ENCODE peak calls at places on chromosomes 4 and X, in five cellular contexts. One of them, this sample, is unnamed.

GRCh38 chr4:53863731-53864130 is 200.7 kb downstream of the CHIC2 start:
- DNase-seq in PC-9: no peak
- DNase-seq in ureter: no peak
- DNase-seq in HT-29: no peak
- DNase-seq in naive thymus-derived CD4-positive, alpha-beta T cell: no peak
- DNase-seq in this sample: no peak

GRCh38 chrX:100085851-100086250 is 324.2 kb downstream of the PCDH19 start:
- DNase-seq in PC-9: no peak
- DNase-seq in ureter: no peak
- DNase-seq in HT-29: no peak
- DNase-seq in naive thymus-derived CD4-positive, alpha-beta T cell: no peak
- DNase-seq in this sample: no peak

GRCh38 chrX:2628751-2629315 is 62.3 kb upstream of the CD99 start:
- DNase-seq in PC-9: no peak
- DNase-seq in ureter: no peak
- DNase-seq in HT-29: peak; percentile 9
- DNase-seq in naive thymus-derived CD4-positive, alpha-beta T cell: no peak
- DNase-seq in this sample: no peak

GRCh38 chrX:153772608-153773217 is 8.1 kb upstream of the SRPK3 start:
- DNase-seq in PC-9: no peak
- DNase-seq in ureter: no peak
- DNase-seq in HT-29: no peak
- DNase-seq in naive thymus-derived CD4-positive, alpha-beta T cell: no peak
- DNase-seq in this sample: no peak

GRCh38 chrX:39689374-39690104 is 408.2 kb downstream of the BCOR start:
- DNase-seq in PC-9: no peak
- DNase-seq in ureter: no peak
- DNase-seq in HT-29: no peak
- DNase-seq in naive thymus-derived CD4-positive, alpha-beta T cell: no peak
- DNase-seq in this sample: peak; percentile 23

GRCh38 chr4:40402556-40402955 is 67.4 kb downstream of the CHRNA9 start:
- DNase-seq in PC-9: no peak
- DNase-seq in ureter: no peak
- DNase-seq in HT-29: no peak
- DNase-seq in naive thymus-derived CD4-positive, alpha-beta T cell: no peak
- DNase-seq in this sample: no peak

GRCh38 chrX:2748815-2749188 is 3.0 kb upstream of the XG start:
- DNase-seq in PC-9: no peak
- DNase-seq in ureter: no peak
- DNase-seq in HT-29: no peak
- DNase-seq in naive thymus-derived CD4-positive, alpha-beta T cell: no peak
- DNase-seq in this sample: no peak

GRCh38 chr4:5708171-5708828 is at the start of gene EVC2:
- DNase-seq in PC-9: peak; percentile 14
- DNase-seq in ureter: peak; percentile 61
- DNase-seq in HT-29: no peak
- DNase-seq in naive thymus-derived CD4-positive, alpha-beta T cell: no peak
- DNase-seq in this sample: peak; percentile 70

GRCh38 chr4:188821500-188821899 is 682.3 kb downstream of the TRIML1 start:
- DNase-seq in PC-9: no peak
- DNase-seq in ureter: no peak
- DNase-seq in HT-29: no peak
- DNase-seq in naive thymus-derived CD4-positive, alpha-beta T cell: no peak
- DNase-seq in this sample: no peak

GRCh38 chrX:120560405-120560841 is 339 bp downstream of the CUL4B start:
- DNase-seq in PC-9: no peak
- DNase-seq in ureter: no peak
- DNase-seq in HT-29: peak; percentile 51
- DNase-seq in naive thymus-derived CD4-positive, alpha-beta T cell: peak; percentile 28
- DNase-seq in this sample: peak; percentile 44

GRCh38 chr4:100593933-100594332 is 76.1 kb upstream of the EMCN start:
- DNase-seq in PC-9: no peak
- DNase-seq in ureter: no peak
- DNase-seq in HT-29: no peak
- DNase-seq in naive thymus-derived CD4-positive, alpha-beta T cell: no peak
- DNase-seq in this sample: no peak

GRCh38 chr4:67911128-67911527 is 27.3 kb upstream of the TMPRSS11D start:
- DNase-seq in PC-9: no peak
- DNase-seq in ureter: no peak
- DNase-seq in HT-29: no peak
- DNase-seq in naive thymus-derived CD4-positive, alpha-beta T cell: no peak
- DNase-seq in this sample: no peak

GRCh38 chr4:150237110-150237852 is 159.0 kb downstream of the DCLK2 start:
- DNase-seq in PC-9: no peak
- DNase-seq in ureter: no peak
- DNase-seq in HT-29: no peak
- DNase-seq in naive thymus-derived CD4-positive, alpha-beta T cell: no peak
- DNase-seq in this sample: peak; percentile 51

GRCh38 chr4:797066-797465 is 28.9 kb downstream of the CPLX1 start:
- DNase-seq in PC-9: no peak
- DNase-seq in ureter: no peak
- DNase-seq in HT-29: no peak
- DNase-seq in naive thymus-derived CD4-positive, alpha-beta T cell: no peak
- DNase-seq in this sample: no peak

GRCh38 chr4:74118600-74119351 is 19.8 kb upstream of the CXCL2 start:
- DNase-seq in PC-9: no peak
- DNase-seq in ureter: no peak
- DNase-seq in HT-29: no peak
- DNase-seq in naive thymus-derived CD4-positive, alpha-beta T cell: no peak
- DNase-seq in this sample: no peak

GRCh38 chrX:120660638-120661037 is 30.8 kb upstream of the C1GALT1C1 start:
- DNase-seq in PC-9: peak; percentile 40
- DNase-seq in ureter: no peak
- DNase-seq in HT-29: no peak
- DNase-seq in naive thymus-derived CD4-positive, alpha-beta T cell: no peak
- DNase-seq in this sample: no peak

GRCh38 chrX:48498374-48498809 is 10.4 kb upstream of the PORCN start:
- DNase-seq in PC-9: no peak
- DNase-seq in ureter: no peak
- DNase-seq in HT-29: no peak
- DNase-seq in naive thymus-derived CD4-positive, alpha-beta T cell: no peak
- DNase-seq in this sample: no peak

GRCh38 chr4:54959656-54960055 is 165.7 kb downstream of the KDR start:
- DNase-seq in PC-9: no peak
- DNase-seq in ureter: no peak
- DNase-seq in HT-29: no peak
- DNase-seq in naive thymus-derived CD4-positive, alpha-beta T cell: no peak
- DNase-seq in this sample: no peak

GRCh38 chr4:169005453-169006099 is 4.5 kb downstream of the CBR4 start:
- DNase-seq in PC-9: no peak
- DNase-seq in ureter: no peak
- DNase-seq in HT-29: peak; percentile 15
- DNase-seq in naive thymus-derived CD4-positive, alpha-beta T cell: no peak
- DNase-seq in this sample: peak; percentile 19

GRCh38 chr4:85149656-85150055 is 183.2 kb upstream of the WDFY3 start:
- DNase-seq in PC-9: no peak
- DNase-seq in ureter: no peak
- DNase-seq in HT-29: no peak
- DNase-seq in naive thymus-derived CD4-positive, alpha-beta T cell: no peak
- DNase-seq in this sample: no peak

GRCh38 chr4:13733817-13734216 is 106.3 kb upstream of the BOD1L1 start:
- DNase-seq in PC-9: no peak
- DNase-seq in ureter: no peak
- DNase-seq in HT-29: no peak
- DNase-seq in naive thymus-derived CD4-positive, alpha-beta T cell: no peak
- DNase-seq in this sample: no peak

GRCh38 chr4:99998062-99998880 is 48.2 kb upstream of the H2AZ1 start:
- DNase-seq in PC-9: no peak
- DNase-seq in ureter: no peak
- DNase-seq in HT-29: peak; percentile 43
- DNase-seq in naive thymus-derived CD4-positive, alpha-beta T cell: no peak
- DNase-seq in this sample: peak; percentile 50

GRCh38 chr4:123361195-123361861 is 35.3 kb upstream of the SPRY1 start:
- DNase-seq in PC-9: no peak
- DNase-seq in ureter: no peak
- DNase-seq in HT-29: peak; percentile 32
- DNase-seq in naive thymus-derived CD4-positive, alpha-beta T cell: no peak
- DNase-seq in this sample: peak; percentile 28

GRCh38 chr4:95450294-95450693 is 98.5 kb downstream of the UNC5C start:
- DNase-seq in PC-9: no peak
- DNase-seq in ureter: no peak
- DNase-seq in HT-29: no peak
- DNase-seq in naive thymus-derived CD4-positive, alpha-beta T cell: no peak
- DNase-seq in this sample: no peak

GRCh38 chrX:87900320-87900908 is 382.8 kb downstream of the KLHL4 start:
- DNase-seq in PC-9: no peak
- DNase-seq in ureter: no peak
- DNase-seq in HT-29: no peak
- DNase-seq in naive thymus-derived CD4-positive, alpha-beta T cell: no peak
- DNase-seq in this sample: no peak

GRCh38 chr4:57351716-57352115 is 241.5 kb upstream of the IGFBP7 start:
- DNase-seq in PC-9: no peak
- DNase-seq in ureter: no peak
- DNase-seq in HT-29: no peak
- DNase-seq in naive thymus-derived CD4-positive, alpha-beta T cell: no peak
- DNase-seq in this sample: no peak

GRCh38 chrX:69050051-69050785 is 115.0 kb downstream of the PJA1 start:
- DNase-seq in PC-9: no peak
- DNase-seq in ureter: peak; percentile 10
- DNase-seq in HT-29: no peak
- DNase-seq in naive thymus-derived CD4-positive, alpha-beta T cell: no peak
- DNase-seq in this sample: no peak

GRCh38 chr4:1720163-1720983 is 750 bp downstream of the TMEM129 start:
- DNase-seq in PC-9: no peak
- DNase-seq in ureter: peak; percentile 68
- DNase-seq in HT-29: no peak
- DNase-seq in naive thymus-derived CD4-positive, alpha-beta T cell: peak; percentile 63
- DNase-seq in this sample: peak; percentile 77

GRCh38 chr4:159048166-159048886 is 54.6 kb upstream of the RAPGEF2 start:
- DNase-seq in PC-9: peak; percentile 55
- DNase-seq in ureter: no peak
- DNase-seq in HT-29: peak; percentile 66
- DNase-seq in naive thymus-derived CD4-positive, alpha-beta T cell: no peak
- DNase-seq in this sample: peak; percentile 69

GRCh38 chr4:169059294-169060201 is 49.5 kb upstream of the CBR4 start:
- DNase-seq in PC-9: no peak
- DNase-seq in ureter: no peak
- DNase-seq in HT-29: no peak
- DNase-seq in naive thymus-derived CD4-positive, alpha-beta T cell: no peak
- DNase-seq in this sample: no peak

GRCh38 chrX:118694628-118695027 is 32.8 kb upstream of the IL13RA1 start:
- DNase-seq in PC-9: no peak
- DNase-seq in ureter: no peak
- DNase-seq in HT-29: no peak
- DNase-seq in naive thymus-derived CD4-positive, alpha-beta T cell: no peak
- DNase-seq in this sample: no peak

GRCh38 chr4:2443986-2444740 is 24.7 kb upstream of the RNF4 start:
- DNase-seq in PC-9: no peak
- DNase-seq in ureter: no peak
- DNase-seq in HT-29: no peak
- DNase-seq in naive thymus-derived CD4-positive, alpha-beta T cell: no peak
- DNase-seq in this sample: no peak

GRCh38 chr4:72817012-72817411 is 248.0 kb upstream of the ADAMTS3 start:
- DNase-seq in PC-9: no peak
- DNase-seq in ureter: no peak
- DNase-seq in HT-29: no peak
- DNase-seq in naive thymus-derived CD4-positive, alpha-beta T cell: no peak
- DNase-seq in this sample: no peak

GRCh38 chrX:15451913-15452312 is 41.2 kb downstream of the PIR start:
- DNase-seq in PC-9: no peak
- DNase-seq in ureter: peak; percentile 50
- DNase-seq in HT-29: no peak
- DNase-seq in naive thymus-derived CD4-positive, alpha-beta T cell: no peak
- DNase-seq in this sample: no peak

GRCh38 chr4:38673109-38673978 is 9.3 kb downstream of the KLF3 start:
- DNase-seq in PC-9: peak; percentile 62
- DNase-seq in ureter: peak; percentile 75
- DNase-seq in HT-29: peak; percentile 90
- DNase-seq in naive thymus-derived CD4-positive, alpha-beta T cell: no peak
- DNase-seq in this sample: peak; percentile 70

GRCh38 chrX:107449490-107450175 is at the start of gene FRMPD3:
- DNase-seq in PC-9: peak; percentile 25
- DNase-seq in ureter: no peak
- DNase-seq in HT-29: no peak
- DNase-seq in naive thymus-derived CD4-positive, alpha-beta T cell: no peak
- DNase-seq in this sample: peak; percentile 26